ENCODE peak calls at places on chromosomes 11 and 22, in four cellular contexts. Q is K562, O is HepG2, F is GM12878. S is an unnamed sample.

GRCh38 chr11:133930767-133931448 is 25.9 kb downstream of the IGSF9B start:
- DNase-seq in O (peak), F (no peak), Q (peak), S (peak)

GRCh38 chr11:59944761-59945160 is 6.5 kb downstream of the OOSP1 start:
- DNase-seq in F (no peak), Q (no peak), O (no peak), S (no peak)

GRCh38 chr11:66567787-66568123 is 651 bp downstream of the CTSF start:
- DNase-seq in O (no peak), F (no peak), Q (no peak), S (no peak)

GRCh38 chr11:1192741-1193325 is 30.0 kb upstream of the MUC5B start:
- DNase-seq in F (no peak), Q (peak), O (no peak), S (peak)

GRCh38 chr22:22687638-22688500 is 43.5 kb downstream of the GGTLC2 start:
- DNase-seq in F (no peak), O (peak), Q (peak), S (peak)

GRCh38 chr11:65498042-65498726 is 661 bp upstream of the MALAT1 start:
- DNase-seq in Q (peak), F (peak), O (no peak), S (no peak)

GRCh38 chr11:45638051-45638450 is 27.4 kb downstream of the CHST1 start:
- DNase-seq in Q (no peak), F (no peak), O (no peak), S (no peak)

GRCh38 chr11:76096552-76096951 is 109.8 kb downstream of the WNT11 start:
- DNase-seq in F (no peak), Q (no peak), O (no peak), S (no peak)

GRCh38 chr11:61777234-61778090 is 14.9 kb downstream of the TMEM258 start:
- DNase-seq in O (no peak), Q (peak), F (no peak), S (peak)

GRCh38 chr11:134449713-134450112 is 37.7 kb upstream of the B3GAT1 start:
- DNase-seq in O (no peak), F (no peak), Q (no peak), S (peak)

GRCh38 chr11:102293873-102294601 is 23.2 kb upstream of the BIRC3 start:
- DNase-seq in Q (peak), O (peak), F (no peak), S (no peak)

GRCh38 chr22:36497910-36498669 is 8.8 kb downstream of the FOXRED2 start:
- DNase-seq in F (no peak), O (no peak), Q (no peak), S (no peak)

GRCh38 chr22:38267086-38267485 is 5.7 kb downstream of the TMEM184B start:
- DNase-seq in Q (peak), O (no peak), F (no peak), S (no peak)

GRCh38 chr11:46322759-46323158 is 24.5 kb upstream of the DGKZ start:
- DNase-seq in O (no peak), Q (peak), F (no peak), S (peak)

GRCh38 chr11:61273151-61274078 is 21.7 kb downstream of the VWCE start:
- DNase-seq in O (no peak), Q (no peak), F (no peak), S (no peak)

GRCh38 chr22:42080287-42080686 is 787 bp downstream of the SMDT1 start:
- DNase-seq in F (no peak), O (no peak), Q (peak), S (no peak)

GRCh38 chr11:69791266-69791665 is 16.1 kb upstream of the FGF4 start:
- DNase-seq in O (no peak), Q (no peak), F (no peak), S (no peak)

GRCh38 chr22:32710896-32711295 is 90.6 kb upstream of the TIMP3 start:
- DNase-seq in O (no peak), Q (no peak), F (no peak), S (no peak)

GRCh38 chr11:35166369-35167360 is 27.7 kb downstream of the CD44 start:
- DNase-seq in O (no peak), F (no peak), Q (no peak), S (no peak)

GRCh38 chr11:94141511-94142307 is 13.1 kb downstream of the PANX1 start:
- DNase-seq in F (no peak), O (no peak), Q (no peak), S (no peak)

GRCh38 chr22:37601540-37602442 is 6.8 kb upstream of the GGA1 start:
- DNase-seq in Q (peak), F (peak), O (peak), S (peak)

GRCh38 chr11:59659981-59660380 is 8.9 kb downstream of the PATL1 start:
- DNase-seq in O (no peak), F (no peak), Q (no peak), S (no peak)

GRCh38 chr11:72221386-72221785 is 3.2 kb upstream of the INPPL1 start:
- DNase-seq in O (no peak), F (no peak), Q (no peak), S (no peak)

GRCh38 chr11:66510990-66511339 is 530 bp downstream of the BBS1 start:
- DNase-seq in Q (no peak), F (no peak), O (no peak), S (no peak)

GRCh38 chr11:73784080-73784634 is 3.5 kb upstream of the MRPL48 start:
- DNase-seq in Q (peak), O (peak), F (no peak), S (peak)

GRCh38 chr22:37588540-37589215 is 8.8 kb upstream of the LGALS2 start:
- DNase-seq in Q (no peak), O (no peak), F (no peak), S (no peak)

GRCh38 chr11:313787-314547 is at the start of gene IFITM1:
- DNase-seq in F (peak), Q (peak), O (no peak), S (no peak)

GRCh38 chr11:132941024-132941646 is 591.2 kb downstream of the OPCML start:
- DNase-seq in Q (peak), F (no peak), O (no peak), S (no peak)

DNA sequence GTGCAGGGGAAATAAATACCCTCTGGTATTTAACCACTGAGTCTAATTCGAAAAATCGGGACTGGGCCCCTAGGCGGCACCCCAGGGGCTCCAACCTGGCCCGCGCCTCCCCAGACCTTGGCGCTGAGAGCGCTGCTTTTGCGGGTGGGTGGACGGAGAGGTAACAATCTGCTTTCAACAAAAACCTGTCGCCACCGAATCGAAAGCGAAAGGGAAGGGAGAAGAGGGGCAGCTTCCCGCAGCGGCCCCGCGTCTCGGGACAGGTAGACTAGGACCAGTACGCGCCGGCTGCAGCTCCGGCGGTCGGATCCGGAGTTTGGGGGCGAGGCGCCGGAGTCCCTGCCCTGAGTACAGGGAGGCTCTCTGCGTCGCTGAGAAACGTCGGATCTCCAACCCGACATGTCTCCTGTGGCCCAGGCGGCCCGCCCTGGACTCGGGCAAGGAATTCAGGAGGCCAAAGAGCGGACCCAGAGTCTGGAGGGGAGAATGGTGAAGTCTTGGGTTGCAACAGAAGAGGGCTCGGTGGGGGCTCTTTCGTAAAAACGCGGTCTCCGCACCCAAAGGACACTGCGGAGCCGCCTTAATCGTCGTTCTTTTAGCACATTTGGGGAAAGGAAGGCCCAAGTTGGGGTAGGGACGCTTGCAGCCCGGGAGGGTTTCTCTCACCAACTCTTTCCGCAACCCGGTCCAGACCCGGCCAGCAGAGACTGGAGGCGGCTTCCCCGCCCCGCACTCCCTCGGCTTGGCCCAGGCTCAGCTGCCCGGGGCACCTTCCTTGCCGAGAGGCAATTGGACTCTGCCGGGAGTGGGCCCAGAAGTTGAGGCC is 4.1 kb downstream of the ALX4 start:
- DNase-seq in O (no peak), F (no peak), Q (no peak), S (peak)
- TF ChIP-seq CBFB in O (no peak), F (no peak), Q (no peak), S (no peak)

DNA sequence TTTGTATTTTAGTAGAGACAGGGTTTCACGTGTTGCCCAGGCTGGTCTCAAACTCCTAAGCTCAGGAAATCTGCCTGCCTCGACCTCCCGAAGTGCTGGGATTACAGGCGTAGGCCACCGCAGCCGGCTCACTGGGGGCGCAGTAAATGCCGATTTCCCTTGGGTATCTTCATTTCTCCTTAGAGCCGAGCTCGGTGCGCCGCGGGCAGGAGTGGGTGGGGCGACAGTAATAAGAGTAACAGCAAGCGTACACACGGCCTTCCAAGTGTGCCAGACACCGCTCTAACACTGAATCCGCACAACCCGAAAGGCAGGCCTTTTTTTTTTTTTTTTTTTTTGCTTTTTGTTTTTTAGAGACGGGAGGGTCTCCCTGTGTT is 511 bp upstream of the ADSL start:
- DNase-seq in F (no peak), Q (peak), O (peak), S (peak)
- TF ChIP-seq CBFB in F (no peak), Q (no peak), O (no peak), S (no peak)

GRCh38 chr22:46896568-46897245 is 134.3 kb downstream of the TBC1D22A start:
- DNase-seq in O (no peak), F (no peak), Q (peak), S (no peak)

GRCh38 chr22:46894851-46895640 is 132.6 kb downstream of the TBC1D22A start:
- DNase-seq in O (peak), F (no peak), Q (no peak), S (no peak)

GRCh38 chr22:46896166-46896565 is 133.7 kb downstream of the TBC1D22A start:
- DNase-seq in O (no peak), F (no peak), Q (no peak), S (no peak)

GRCh38 chr22:46895753-46896152 is 133.3 kb downstream of the TBC1D22A start:
- DNase-seq in F (no peak), O (no peak), Q (peak), S (no peak)

DNA sequence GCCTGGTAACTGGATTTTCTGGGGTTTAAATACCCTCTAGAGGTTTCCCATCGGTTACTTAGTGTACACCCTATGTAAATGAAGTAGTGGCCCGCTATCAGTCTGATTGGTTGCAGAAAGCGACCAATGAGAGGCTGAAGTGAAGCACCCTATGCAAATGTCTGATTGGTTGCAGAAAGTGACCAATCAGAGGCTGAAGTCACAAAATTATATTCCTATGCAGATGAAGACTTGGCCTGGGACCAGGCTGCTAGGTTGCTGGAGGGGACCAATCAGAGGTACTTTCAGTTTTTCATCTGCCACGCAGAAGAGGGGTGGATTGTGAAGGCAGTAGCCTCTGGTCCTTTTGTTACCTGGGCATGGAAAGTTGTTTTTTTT is 134.8 kb downstream of the TBC1D22A start:
- DNase-seq in Q (peak), O (no peak), F (no peak), S (no peak)
- TF ChIP-seq CBFB in Q (no peak), O (no peak), F (no peak), S (no peak)

GRCh38 chr11:12691473-12691872 is 17.3 kb downstream of the TEAD1 start:
- DNase-seq in Q (peak), O (peak), F (no peak), S (no peak)
- TF ChIP-seq CBFB in Q (no peak), O (no peak), F (no peak), S (no peak)